ENCODE peak calls at places on chromosome 14, in five cellular contexts. A, U, W, G and B are unnamed samples.

GRCh38 chr14:36857136-36857535 is 195.5 kb downstream of the PAX9 start:
- DNase-seq in U (no peak), W (peak; percentile 78), A (no peak), G (no peak), B (no peak)

GRCh38 chr14:88023658-88024187 is 18.8 kb downstream of the GPR65 start:
- DNase-seq in A (no peak), U (no peak), G (no peak), W (peak; percentile 10), B (peak; percentile 4)

GRCh38 chr14:77979171-77979570 is 179.3 kb downstream of the ADCK1 start:
- DNase-seq in U (no peak), W (no peak), A (no peak), G (no peak), B (no peak)

GRCh38 chr14:23418021-23418420 is 9.9 kb upstream of the MYH6 start:
- DNase-seq in W (no peak), G (no peak), U (no peak), A (no peak), B (no peak)

GRCh38 chr14:75993567-75994041 is 8.0 kb downstream of the IFT43 start:
- DNase-seq in A (no peak), G (no peak), W (no peak), U (no peak), B (no peak)

GRCh38 chr14:105166571-105167302 is 1.8 kb downstream of the JAG2 start:
- DNase-seq in W (no peak), G (no peak), U (no peak), A (peak; percentile 48), B (no peak)

GRCh38 chr14:61609885-61610284 is 85.4 kb upstream of the HIF1A start:
- DNase-seq in A (no peak), G (no peak), U (no peak), W (no peak), B (no peak)

GRCh38 chr14:57480044-57480443 is 13.6 kb downstream of the CCDC198 start:
- DNase-seq in W (no peak), U (peak; percentile 45), A (peak; percentile 33), G (peak; percentile 21), B (no peak)

GRCh38 chr14:97707603-97708002 is 910.4 kb downstream of the VRK1 start:
- DNase-seq in G (no peak), U (no peak), A (no peak), W (no peak), B (no peak)

GRCh38 chr14:37889087-37889486 is 293.7 kb downstream of the TTC6 start:
- DNase-seq in U (no peak), W (no peak), G (no peak), A (no peak), B (no peak)

GRCh38 chr14:93072659-93073365 is 42.9 kb downstream of the ITPK1 start:
- DNase-seq in A (no peak), U (no peak), W (no peak), G (no peak), B (no peak)

GRCh38 chr14:65860956-65861631 is 448.6 kb downstream of the FUT8 start:
- DNase-seq in W (no peak), U (no peak), G (no peak), A (no peak), B (no peak)

GRCh38 chr14:60485600-60486251 is at the start of gene C14orf39:
- DNase-seq in U (peak; percentile 23), W (peak; percentile 58), G (peak; percentile 41), A (no peak), B (peak; percentile 29)

GRCh38 chr14:86333506-86333905 is 803.6 kb downstream of the FLRT2 start:
- DNase-seq in W (no peak), G (no peak), U (no peak), A (peak; percentile 52), B (no peak)

GRCh38 chr14:34024768-34025144 is 73.9 kb upstream of the EGLN3 start:
- DNase-seq in G (no peak), A (no peak), U (no peak), W (no peak), B (no peak)

GRCh38 chr14:85535916-85536834 is 6.2 kb downstream of the FLRT2 start:
- DNase-seq in W (no peak), G (no peak), A (peak; percentile 62), U (peak; percentile 56), B (no peak)

GRCh38 chr14:44846232-44846824 is 115.4 kb downstream of the KLHL28 start:
- DNase-seq in U (peak; percentile 68), W (peak; percentile 36), A (peak; percentile 65), G (peak; percentile 10), B (peak; percentile 42)

GRCh38 chr14:96461950-96462798 is 40.0 kb upstream of the PAPOLA start:
- DNase-seq in U (no peak), W (no peak), G (no peak), A (no peak), B (no peak)

GRCh38 chr14:99889268-99889667 is 96.1 kb downstream of the EML1 start:
- DNase-seq in U (no peak), A (no peak), G (no peak), W (no peak), B (no peak)